ENCODE peak calls at places on chromosome 3, in four cellular contexts. T is 8988T; C is WTC11; R is activated naive CD8-positive, alpha-beta T cell treated with anti-CD3 and anti-CD28 coated beads for 36 hours. X is an unnamed sample.

GRCh38 chr3:159732172-159733111 is 256.2 kb upstream of the IL12A start:
- DNase-seq in T (no peak), C (peak), R (no peak), X (no peak)

GRCh38 chr3:14867936-14868570 is 49.3 kb downstream of the FGD5 start:
- DNase-seq in T (no peak), C (no peak), R (no peak), X (no peak)

GRCh38 chr3:136251511-136251910 is 1.4 kb downstream of the PCCB start:
- DNase-seq in T (no peak), C (no peak), R (no peak), X (no peak)

GRCh38 chr3:71173421-71173975 is 410.0 kb downstream of the FOXP1 start:
- DNase-seq in T (no peak), C (no peak), R (no peak), X (no peak)

GRCh38 chr3:140349938-140350337 is 327.9 kb upstream of the TRIM42 start:
- DNase-seq in T (no peak), C (no peak), R (no peak), X (no peak)

GRCh38 chr3:149367021-149367840 is 10.2 kb downstream of the TM4SF1 start:
- DNase-seq in T (no peak), C (no peak), R (peak), X (no peak)

GRCh38 chr3:46110701-46111493 is 83.6 kb upstream of the XCR1 start:
- DNase-seq in T (no peak), C (no peak), R (no peak), X (no peak)

GRCh38 chr3:13371100-13372075 is 48.7 kb downstream of the NUP210 start:
- DNase-seq in T (peak), C (no peak), R (no peak), X (no peak)

GRCh38 chr3:149547954-149548728 is 73.6 kb downstream of the TM4SF4 start:
- DNase-seq in T (no peak), C (no peak), R (no peak), X (no peak)

GRCh38 chr3:52037291-52037690 is 19.1 kb downstream of the DUSP7 start:
- DNase-seq in T (no peak), C (no peak), R (no peak), X (no peak)

GRCh38 chr3:47162695-47163022 is 1.3 kb downstream of the SETD2 start:
- DNase-seq in T (no peak), C (no peak), R (no peak), X (no peak)

GRCh38 chr3:148697311-148698189 is at the start of gene AGTR1:
- DNase-seq in T (no peak), C (peak), R (no peak), X (no peak)

GRCh38 chr3:154398084-154398967 is 31.7 kb downstream of the GPR149 start:
- DNase-seq in T (no peak), C (no peak), R (no peak), X (no peak)

GRCh38 chr3:46449755-46450552 is 14.8 kb downstream of the LTF start:
- DNase-seq in T (peak), C (peak), R (no peak), X (no peak)

GRCh38 chr3:119681279-119681678 is 4.1 kb upstream of the COX17 start:
- DNase-seq in T (peak), C (no peak), R (no peak), X (no peak)

GRCh38 chr3:61985020-61985419 is 388.3 kb downstream of the FEZF2 start:
- DNase-seq in T (no peak), C (no peak), R (no peak), X (no peak)

GRCh38 chr3:157282261-157283191 is 122.6 kb upstream of the CCNL1 start:
- DNase-seq in T (no peak), C (no peak), R (no peak), X (no peak)

GRCh38 chr3:133468251-133468721 is 68.4 kb downstream of the BFSP2 start:
- DNase-seq in T (no peak), C (no peak), R (no peak), X (no peak)

GRCh38 chr3:42490243-42490642 is 12.2 kb upstream of the VIPR1 start:
- DNase-seq in T (no peak), C (no peak), R (no peak), X (no peak)

GRCh38 chr3:153051427-153052095 is 110.5 kb upstream of the RAP2B start:
- DNase-seq in T (no peak), C (no peak), R (no peak), X (no peak)

GRCh38 chr3:98778852-98779379 is 15.8 kb downstream of the ST3GAL6 start:
- DNase-seq in T (no peak), C (no peak), R (no peak), X (no peak)

GRCh38 chr3:157204431-157204830 is 44.5 kb upstream of the CCNL1 start:
- DNase-seq in T (no peak), C (no peak), R (no peak), X (no peak)

GRCh38 chr3:20564966-20565365 is 379.0 kb upstream of the SGO1 start:
- DNase-seq in T (no peak), C (no peak), R (no peak), X (no peak)

X was measured in stimulated activated naive CD8-positive, alpha-beta T cell treated with anti-CD3 and anti-CD28 coated beads, Interleukin-15, amount 100 ng/mL, for 72 hours.